ENCODE peak calls at places on chromosome 5, in ten cellular contexts. S is transverse colon, V is gastrocnemius medialis, W is body of pancreas, U is suprapubic skin, L is heart left ventricle, M is prostate gland, H is right lobe of liver, T is GM12878, X is A549. J is an unnamed sample. For H3K4me1, the result is how much of the 10 kb centered on the place peaks cover.

GRCh38 chr5:131230406-131230805 is 33.4 kb upstream of the CDC42SE2 start:
- DNase-seq in S (no peak), V (no peak), W (no peak), U (no peak), L (no peak), M (no peak), H (no peak), T (no peak), X (no peak), J (no peak)

GRCh38 chr5:140182803-140183367 is 7.9 kb downstream of the CYSTM1 start:
- DNase-seq in S (peak), V (peak), W (peak), U (no peak), L (no peak), M (no peak), H (no peak), T (no peak), X (no peak), J (peak)

GRCh38 chr5:73754254-73754653 is 128.3 kb downstream of the ARHGEF28 start:
- DNase-seq in S (no peak), V (no peak), W (no peak), U (no peak), L (no peak), M (no peak), H (no peak), T (no peak), X (no peak), J (no peak)

GRCh38 chr5:6545770-6546690 is 86.8 kb downstream of the NSUN2 start:
- DNase-seq in S (no peak), V (peak), W (no peak), U (peak), L (no peak), M (no peak), H (no peak), T (no peak), X (no peak), J (no peak)

GRCh38 chr5:36150676-36151433 is 832 bp downstream of the LMBRD2 start:
- DNase-seq in S (peak), V (peak), W (peak), U (no peak), L (no peak), M (no peak), H (no peak), T (no peak), X (peak), J (no peak)

GRCh38 chr5:82332889-82333619 is 54.9 kb upstream of the RPS23 start:
- DNase-seq in S (no peak), V (no peak), W (no peak), U (no peak), L (no peak), M (no peak), H (no peak), T (no peak), X (no peak), J (no peak)

GRCh38 chr5:57825026-57825683 is 342.5 kb upstream of the ACTBL2 start:
- DNase-seq in S (no peak), V (no peak), W (no peak), U (no peak), L (no peak), M (no peak), H (no peak), T (no peak), X (no peak), J (no peak)

GRCh38 chr5:141560141-141560540 is 58.7 kb downstream of the DIAPH1 start:
- DNase-seq in S (no peak), V (no peak), W (peak), U (no peak), L (no peak), M (peak), H (no peak), T (no peak), X (no peak), J (no peak)

GRCh38 chr5:36599986-36600779 is 6.2 kb upstream of the SLC1A3 start:
- DNase-seq in S (no peak), V (no peak), W (no peak), U (no peak), L (no peak), M (no peak), H (no peak), T (no peak), X (no peak), J (no peak)

GRCh38 chr5:40682431-40683017 is 2.8 kb downstream of the PTGER4 start:
- DNase-seq in S (no peak), V (peak), W (peak), U (no peak), L (no peak), M (no peak), H (no peak), T (no peak), X (no peak), J (no peak)

GRCh38 chr5:151072234-151073025 is 8.4 kb downstream of the TNIP1 start:
- DNase-seq in S (no peak), V (peak), W (no peak), U (no peak), L (no peak), M (no peak), H (no peak), T (no peak), X (peak), J (no peak)

GRCh38 chr5:29148581-29148980 is 2044.9 kb upstream of the CDH6 start:
- DNase-seq in S (no peak), V (no peak), W (no peak), U (no peak), L (no peak), M (no peak), H (no peak), T (no peak), X (no peak), J (no peak)

GRCh38 chr5:102638912-102639652 is 116.0 kb upstream of the PAM start:
- DNase-seq in S (no peak), V (no peak), W (no peak), U (no peak), L (no peak), M (no peak), H (no peak), T (no peak), X (no peak), J (no peak)

GRCh38 chr5:180785794-180786221 is 16.8 kb downstream of the MGAT1 start:
- DNase-seq in S (no peak), V (no peak), W (peak), U (no peak), L (no peak), M (peak), H (no peak), T (no peak), X (no peak), J (no peak)

GRCh38 chr5:77140350-77140749 is 53.3 kb upstream of the ZBED3 start:
- DNase-seq in S (no peak), V (no peak), W (no peak), U (no peak), L (no peak), M (no peak), H (no peak), T (no peak), X (no peak), J (no peak)

GRCh38 chr5:144144956-144145751 is 25.3 kb downstream of the YIPF5 start:
- DNase-seq in S (no peak), V (no peak), W (no peak), U (no peak), L (no peak), M (no peak), H (no peak), T (no peak), X (no peak), J (no peak)

GRCh38 chr5:9350301-9350797 is 195.5 kb downstream of the SEMA5A start:
- DNase-seq in S (no peak), V (no peak), W (no peak), U (no peak), L (no peak), M (no peak), H (no peak), T (no peak), X (no peak), J (no peak)

GRCh38 chr5:64766105-64766504 is 2.4 kb downstream of the SREK1IP1 start:
- DNase-seq in S (peak), V (no peak), W (no peak), U (no peak), L (no peak), M (no peak), H (no peak), T (no peak), X (no peak), J (no peak)

GRCh38 chr5:102668220-102668930 is 86.7 kb upstream of the PAM start:
- DNase-seq in S (no peak), V (no peak), W (no peak), U (no peak), L (no peak), M (no peak), H (no peak), T (no peak), X (no peak), J (no peak)

GRCh38 chr5:179869641-179870402 is 11.2 kb upstream of the MRNIP start:
- DNase-seq in S (no peak), V (no peak), W (no peak), U (no peak), L (no peak), M (no peak), H (no peak), T (no peak), X (no peak), J (no peak)

GRCh38 chr5:61768692-61769281 is 436.7 kb downstream of the ZSWIM6 start:
- DNase-seq in S (peak), V (no peak), W (peak), U (no peak), L (no peak), M (no peak), H (no peak), T (no peak), X (peak), J (no peak)

GRCh38 chr5:73892218-73892617 is 266.2 kb downstream of the ARHGEF28 start:
- DNase-seq in S (no peak), V (no peak), W (no peak), U (no peak), L (no peak), M (no peak), H (no peak), T (no peak), X (no peak), J (no peak)

GRCh38 chr5:112142769-112143270 is 276.3 kb downstream of the EPB41L4A start:
- DNase-seq in S (no peak), V (no peak), W (peak), U (no peak), L (no peak), M (no peak), H (no peak), T (peak), X (no peak), J (no peak)

GRCh38 chr5:16791036-16791705 is 144.9 kb downstream of the MYO10 start:
- DNase-seq in S (no peak), V (no peak), W (peak), U (no peak), L (no peak), M (peak), H (no peak), T (peak), X (peak), J (peak)

GRCh38 chr5:72510610-72511121 is 3.5 kb upstream of the ZNF366 start:
- DNase-seq in S (no peak), V (peak), W (no peak), U (no peak), L (no peak), M (no peak), H (no peak), T (no peak), X (no peak), J (no peak)

GRCh38 chr5:66144799-66145390 is 795 bp downstream of the SREK1 start:
- DNase-seq in S (no peak), V (no peak), W (peak), U (peak), L (no peak), M (no peak), H (no peak), T (no peak), X (peak), J (no peak)

GRCh38 chr5:72133212-72133990 is 26.1 kb downstream of the MAP1B start:
- DNase-seq in S (no peak), V (no peak), W (no peak), U (no peak), L (no peak), M (no peak), H (no peak), T (no peak), X (no peak), J (no peak)

GRCh38 chr5:74261906-74262305 is 378.6 kb downstream of the ENC1 start:
- DNase-seq in S (no peak), V (no peak), W (peak), U (no peak), L (no peak), M (no peak), H (no peak), T (no peak), X (no peak), J (no peak)

GRCh38 chr5:173268750-173269580 is 34.0 kb upstream of the NKX2-5 start:
- DNase-seq in S (no peak), V (no peak), W (no peak), U (no peak), L (peak), M (no peak), H (no peak), T (no peak), X (no peak), J (no peak)

GRCh38 chr5:36344900-36345299 is 43.2 kb upstream of the RANBP3L start:
- DNase-seq in S (no peak), V (no peak), W (no peak), U (no peak), L (no peak), M (no peak), H (no peak), T (no peak), X (no peak), J (no peak)

GRCh38 chr5:173823721-173824567 is 64.2 kb upstream of the CPEB4 start:
- DNase-seq in S (peak), V (no peak), W (peak), U (no peak), L (no peak), M (peak), H (peak), T (no peak), X (peak), J (no peak)

GRCh38 chr5:142597546-142598337 is 88.1 kb downstream of the FGF1 start:
- DNase-seq in S (no peak), V (no peak), W (no peak), U (no peak), L (no peak), M (no peak), H (no peak), T (no peak), X (peak), J (no peak)

GRCh38 chr5:386432-387341 is 56.3 kb upstream of the EXOC3 start:
- DNase-seq in S (no peak), V (no peak), W (no peak), U (peak), L (peak), M (peak), H (peak), T (no peak), X (no peak), J (no peak)

GRCh38 chr5:80368666-80369270 is 39.1 kb upstream of the ZFYVE16 start:
- DNase-seq in S (no peak), V (no peak), W (no peak), U (no peak), L (no peak), M (no peak), H (no peak), T (no peak), X (no peak), J (no peak)

GRCh38 chr5:172164773-172165212 is 23.2 kb downstream of the STK10 start:
- DNase-seq in S (no peak), V (no peak), W (no peak), U (no peak), L (peak), M (no peak), H (no peak), T (no peak), X (no peak), J (peak)

DNA sequence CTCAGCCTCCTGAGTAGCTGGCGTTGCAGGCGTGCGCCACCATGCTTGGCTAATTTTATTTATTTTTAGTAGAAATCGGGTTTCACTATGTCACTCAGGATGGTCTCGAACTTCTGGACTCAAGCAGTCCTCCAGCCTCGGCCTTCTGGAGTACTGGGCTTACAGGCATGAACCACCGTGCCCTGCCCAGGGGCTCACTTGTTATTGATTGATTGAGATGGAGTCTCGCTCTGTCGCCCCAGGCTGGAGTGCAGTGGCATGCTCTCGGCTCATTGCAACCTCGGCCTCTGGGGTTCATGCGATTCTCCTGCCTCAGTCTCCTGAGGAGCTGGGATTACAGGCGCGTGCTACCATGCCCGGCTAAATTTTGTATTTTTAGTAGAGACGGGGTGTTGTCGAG is 1.6 kb downstream of the HSPA4 start:
- DNase-seq in S (no peak), V (no peak), W (no peak), U (no peak), L (no peak), M (no peak), H (no peak), T (no peak), X (no peak), J (no peak)
- TF ChIP-seq POLR2A in S (no peak), V (no peak), W (no peak), U (no peak), L (no peak), M (no peak), H (no peak), T (no peak), X (no peak), J (no peak)

GRCh38 chr5:154351566-154351965 is 94.2 kb upstream of the SAP30L start:
- DNase-seq in S (no peak), V (no peak), W (no peak), U (no peak), L (no peak), M (no peak), H (no peak), T (peak), X (no peak), J (no peak)
- H3K4me1 ChIP-seq in S (under half), V (under half), W (under half), U (under half), L (under half), M (under half), H (under half), T (under half), X (half or more), J (under half)

DNA sequence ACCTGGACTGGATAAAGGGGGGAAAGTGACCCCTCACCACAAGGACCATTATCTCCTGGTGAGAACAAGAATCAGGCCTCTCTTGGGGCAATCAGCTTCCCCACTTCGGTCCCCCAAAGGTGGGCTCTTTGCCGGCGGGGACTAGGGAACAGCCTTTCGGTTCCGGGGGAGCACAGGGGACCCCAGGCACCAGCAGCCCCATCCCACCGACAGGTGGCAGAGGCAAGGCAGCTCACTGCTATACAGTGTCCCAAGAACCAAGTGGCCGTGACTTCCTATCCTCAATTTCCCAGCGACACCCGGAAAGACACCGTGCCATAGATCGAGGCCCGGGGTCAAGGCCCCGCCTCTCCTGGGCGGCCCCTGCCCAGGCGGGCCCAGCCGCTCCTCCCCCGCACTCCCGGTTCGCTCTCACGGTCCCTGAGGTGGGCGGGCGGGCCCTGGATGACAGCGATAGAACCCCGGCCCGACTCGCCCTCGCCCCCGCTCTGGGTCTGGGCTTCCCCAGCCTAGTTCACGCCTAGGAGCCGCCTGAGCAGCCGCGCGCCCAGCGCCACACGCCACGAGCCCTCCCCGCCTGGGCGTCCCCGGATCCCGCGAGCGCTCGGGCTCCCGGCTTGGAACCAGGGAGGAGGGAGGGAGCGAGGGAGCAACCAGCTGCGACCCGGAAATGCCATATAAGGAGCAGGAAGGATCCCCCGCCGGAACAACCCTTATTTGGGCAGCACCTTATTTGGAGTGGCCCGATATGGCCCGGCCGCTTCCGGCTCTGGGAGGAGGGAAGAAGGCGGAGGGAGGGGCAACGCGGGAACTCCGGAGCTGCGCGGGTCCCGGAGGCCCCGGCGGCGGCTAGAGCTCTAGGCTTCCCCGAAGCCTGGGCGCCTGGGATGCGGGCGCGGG is 641 bp upstream of the EGR1 start:
- DNase-seq in S (peak), V (peak), W (peak), U (peak), L (peak), M (peak), H (peak), T (peak), X (peak), J (peak)
- TF ChIP-seq POLR2A in S (peak), V (peak), W (peak), U (no peak), L (no peak), M (peak), H (peak), T (peak), X (peak), J (peak)

DNA sequence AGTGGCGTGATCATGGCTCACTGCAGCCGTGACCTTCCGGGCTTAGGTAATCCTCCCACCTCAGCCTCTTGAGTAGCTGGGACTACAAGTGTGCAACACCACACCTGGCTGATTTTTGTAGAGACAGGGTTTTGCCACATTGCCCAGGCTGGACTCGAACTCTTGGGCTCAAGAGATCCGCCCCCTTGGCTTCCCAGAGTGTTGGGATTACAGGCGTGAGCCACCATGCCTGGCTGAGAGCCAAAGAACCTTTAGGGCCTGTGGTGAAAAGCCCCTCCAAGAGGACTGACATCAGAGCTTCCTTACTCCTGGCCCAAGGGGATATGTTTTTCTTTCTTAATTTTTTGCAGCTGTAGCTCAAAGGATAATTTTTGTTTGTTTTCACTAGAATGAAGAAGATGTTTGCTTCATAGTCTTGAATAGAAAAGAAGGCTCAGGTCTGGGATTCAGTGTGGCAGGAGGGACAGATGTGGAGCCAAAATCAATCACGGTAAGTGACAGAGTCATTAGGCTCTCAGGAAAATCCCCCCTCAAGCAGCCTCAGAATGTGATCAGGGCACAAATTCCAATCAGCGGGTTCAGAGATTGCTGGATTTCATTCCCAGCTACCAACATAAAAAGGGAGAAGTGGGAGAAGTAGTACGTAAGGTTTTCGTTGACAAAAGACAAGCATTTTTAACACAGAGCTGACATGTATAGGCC is 77.1 kb downstream of the GOLPH3 start:
- DNase-seq in S (no peak), V (no peak), W (no peak), U (no peak), L (no peak), M (no peak), H (no peak), T (no peak), X (no peak), J (no peak)
- H3K4me1 ChIP-seq in S (under half), V (under half), W (under half), U (under half), L (half or more), M (under half), H (under half), T (under half), X (under half), J (under half)

GRCh38 chr5:115236599-115236998 is 26.1 kb downstream of the PGGT1B start:
- DNase-seq in S (no peak), V (no peak), W (no peak), U (no peak), L (no peak), M (no peak), H (no peak), T (no peak), X (no peak), J (no peak)

GRCh38 chr5:115246361-115246991 is 16.2 kb downstream of the PGGT1B start:
- DNase-seq in S (no peak), V (no peak), W (no peak), U (no peak), L (no peak), M (no peak), H (no peak), T (peak), X (peak), J (no peak)

GRCh38 chr5:115243412-115243811 is 19.3 kb downstream of the PGGT1B start:
- DNase-seq in S (no peak), V (no peak), W (no peak), U (no peak), L (no peak), M (no peak), H (no peak), T (no peak), X (no peak), J (no peak)

GRCh38 chr5:115237066-115237465 is 25.6 kb downstream of the PGGT1B start:
- DNase-seq in S (no peak), V (no peak), W (no peak), U (no peak), L (no peak), M (no peak), H (no peak), T (no peak), X (no peak), J (no peak)

GRCh38 chr5:115241881-115242642 is 20.6 kb downstream of the PGGT1B start:
- DNase-seq in S (no peak), V (no peak), W (no peak), U (no peak), L (no peak), M (no peak), H (no peak), T (no peak), X (no peak), J (no peak)
- TF ChIP-seq POLR2A in S (no peak), V (no peak), W (no peak), U (no peak), L (no peak), M (no peak), H (no peak), T (no peak), X (no peak), J (no peak)

J was measured in tibial nerve.